ENCODE peak calls at places on chromosome 16, in eight cellular contexts. E is A549, B is PC-3, A is breast epithelium, R is hepatocyte, T is adrenal gland, Q is left ventricle myocardium inferior, O is esophagus squamous epithelium. M is an unnamed sample.
A peak's percentile ranks its signal among the peaks of the same experiment; 100 is the strongest.

GRCh38 chr16:86726340-86726739 is 148.0 kb downstream of the FOXL1 start:
- DNase-seq in R (no peak), E (no peak), A (peak; percentile 80), O (no peak), T (no peak), Q (no peak), B (peak; percentile 25), M (no peak)

GRCh38 chr16:2512920-2513404 is 790 bp upstream of the ATP6V0C start:
- DNase-seq in T (peak; percentile 53), B (no peak), A (no peak), E (no peak), O (no peak), R (no peak), Q (no peak), M (peak; percentile 54)

GRCh38 chr16:56862776-56863175 is 2.2 kb upstream of the SLC12A3 start:
- DNase-seq in Q (no peak), A (no peak), E (no peak), T (no peak), O (no peak), B (no peak), R (no peak), M (no peak)

GRCh38 chr16:30068750-30069574 is 3.4 kb downstream of the ALDOA start:
- DNase-seq in A (no peak), T (peak; percentile 32), Q (no peak), O (no peak), B (peak; percentile 29), R (no peak), E (no peak), M (peak; percentile 65)

GRCh38 chr16:23359092-23359760 is 57.1 kb downstream of the SCNN1B start:
- DNase-seq in A (no peak), B (no peak), E (no peak), Q (no peak), R (no peak), O (no peak), T (no peak), M (no peak)

GRCh38 chr16:7304932-7305331 is 27.7 kb upstream of the RBFOX1 start:
- DNase-seq in A (no peak), B (no peak), T (no peak), O (no peak), E (no peak), Q (no peak), R (no peak), M (no peak)

GRCh38 chr16:57471852-57472664 is 9.6 kb downstream of the POLR2C start:
- DNase-seq in Q (no peak), R (peak; percentile 87), B (no peak), O (no peak), E (peak; percentile 93), T (no peak), A (no peak), M (no peak)

GRCh38 chr16:87610026-87610425 is 7.7 kb downstream of the JPH3 start:
- DNase-seq in O (no peak), E (no peak), R (no peak), B (no peak), T (no peak), A (no peak), Q (no peak), M (no peak)

GRCh38 chr16:11128211-11129123 is 127.5 kb downstream of the SOCS1 start:
- DNase-seq in R (peak; percentile 44), B (no peak), A (no peak), E (no peak), T (peak; percentile 45), Q (peak; percentile 79), O (no peak), M (no peak)

GRCh38 chr16:71894229-71894920 is 956 bp upstream of the IST1 start:
- DNase-seq in B (peak; percentile 59), A (peak; percentile 42), R (peak; percentile 67), O (no peak), Q (peak; percentile 37), E (no peak), T (peak; percentile 67), M (peak; percentile 67)

GRCh38 chr16:16059895-16060590 is 110.6 kb downstream of the ABCC1 start:
- DNase-seq in E (no peak), T (no peak), B (no peak), O (no peak), A (no peak), Q (no peak), R (no peak), M (no peak)

DNA sequence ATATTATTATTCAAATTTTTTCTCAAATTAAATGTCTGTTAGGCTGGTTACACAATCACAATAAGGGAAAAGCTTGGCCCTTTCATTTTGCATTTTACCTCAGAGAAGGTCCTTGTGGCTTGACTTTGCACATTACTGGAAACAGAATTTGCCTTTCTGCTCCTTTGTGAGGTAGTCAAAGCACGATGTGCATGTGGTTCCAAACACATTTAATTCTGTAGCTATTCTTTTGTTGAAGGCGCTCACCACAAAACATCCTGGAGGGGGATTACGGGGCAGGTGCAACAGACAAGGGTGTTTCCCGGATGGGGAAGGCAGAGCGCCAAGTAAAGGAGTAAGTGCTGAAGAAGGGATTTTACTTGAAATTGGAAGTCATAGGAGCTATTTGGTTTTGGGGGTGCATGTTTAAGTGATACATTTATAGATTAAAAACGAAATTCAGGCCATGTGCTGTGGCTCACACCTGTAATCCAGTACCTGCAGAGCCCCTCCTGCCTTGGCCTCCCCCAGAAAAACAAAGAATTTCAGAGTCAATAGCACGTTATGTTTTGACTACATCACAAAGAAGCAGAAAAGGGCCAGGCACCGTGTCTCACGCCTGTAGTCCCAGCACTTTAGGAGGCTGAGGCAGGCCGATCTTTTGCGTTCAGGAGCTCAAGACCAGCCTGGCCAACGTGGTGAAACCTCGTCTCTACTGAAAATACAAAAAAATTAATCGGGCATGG is 31.2 kb upstream of the TENT4B start:
- DNase-seq in O (no peak), R (no peak), B (no peak), A (no peak), Q (no peak), T (no peak), E (no peak), M (no peak)
- H3K4me1 ChIP-seq in O (no peaks in the 10 kb centered on the region), R (peaks cover 3% of the 10 kb centered on the region), B (no peaks in the 10 kb centered on the region), A (no peaks in the 10 kb centered on the region), Q (no peaks in the 10 kb centered on the region), T (no peaks in the 10 kb centered on the region), E (no peaks in the 10 kb centered on the region), M (no peaks in the 10 kb centered on the region)

GRCh38 chr16:14434860-14435259 is 195.2 kb downstream of the PARN start:
- DNase-seq in T (no peak), Q (no peak), B (no peak), A (no peak), E (no peak), O (no peak), R (no peak), M (no peak)

DNA sequence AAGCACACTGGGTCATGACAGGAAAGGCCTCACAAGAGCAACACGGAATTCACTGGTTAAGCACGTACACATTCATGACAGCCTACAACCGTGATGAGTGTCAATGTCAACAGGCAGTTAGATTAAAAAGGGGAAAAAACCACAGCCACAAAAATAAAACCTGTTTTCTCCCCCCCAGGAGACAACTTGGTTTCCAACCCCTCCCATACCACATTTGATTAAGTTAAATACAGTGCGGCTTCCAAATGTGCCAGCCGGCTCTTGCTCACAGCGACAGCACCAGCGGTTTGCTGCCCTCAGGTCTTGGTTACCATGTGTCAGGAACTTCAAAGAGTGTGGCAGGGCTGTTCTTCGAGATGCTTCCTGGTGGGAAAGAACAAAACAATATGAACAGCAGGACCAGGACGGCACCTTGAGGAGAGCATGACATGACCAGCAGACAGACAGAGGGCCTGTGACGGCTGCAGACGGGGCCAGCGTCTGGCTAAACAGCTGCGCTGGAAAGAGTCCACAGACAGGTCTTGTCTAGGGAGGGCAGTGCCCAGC is 193.6 kb downstream of the PARN start:
- DNase-seq in Q (no peak), A (no peak), O (no peak), R (no peak), B (no peak), E (no peak), T (no peak), M (no peak)
- H3K4me3 ChIP-seq in Q (no peak overlapping the region), A (no peak overlapping the region), O (no peak overlapping the region), R (no peak overlapping the region), B (no peak overlapping the region), E (no peak overlapping the region), T (no peak overlapping the region), M (no peak overlapping the region)

DNA sequence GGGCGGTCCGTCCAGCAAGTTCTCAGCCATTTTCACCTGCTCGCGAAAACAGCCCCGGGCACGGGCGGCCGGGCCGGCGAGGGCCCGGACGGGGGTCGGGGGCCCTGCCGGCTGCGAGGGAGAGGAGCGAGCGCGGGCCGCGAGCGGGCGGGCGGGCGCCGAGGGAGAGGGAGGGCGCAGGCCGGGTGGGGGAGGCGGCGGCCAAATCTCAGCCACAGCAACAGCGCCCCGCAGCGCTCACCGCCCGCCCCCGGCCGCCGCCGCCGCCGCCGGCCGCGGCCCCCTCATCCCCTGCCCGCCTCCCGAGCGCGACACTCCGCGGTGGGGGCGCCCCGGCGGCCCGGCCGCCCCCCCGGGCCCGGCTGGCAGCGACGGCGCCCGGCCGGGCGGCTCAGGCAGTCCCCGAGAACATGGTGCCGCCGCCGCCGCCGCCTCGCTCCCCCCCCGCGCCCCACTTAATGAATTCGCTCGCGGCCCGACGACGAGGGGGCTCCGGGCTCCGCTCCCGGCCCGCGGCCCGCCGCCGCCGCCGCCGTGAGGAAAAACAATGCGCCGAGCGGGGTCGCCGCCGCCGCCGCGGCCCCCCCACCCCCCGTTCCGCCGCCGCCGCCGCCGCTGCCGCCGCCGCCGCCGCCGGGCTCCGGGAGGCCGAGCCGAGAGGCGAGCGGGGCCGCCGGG is 487 bp downstream of the CREBBP start:
- DNase-seq in Q (peak; percentile 82), B (peak; percentile 47), O (no peak), E (peak; percentile 27), R (peak; percentile 92), A (peak; percentile 59), T (peak; percentile 81), M (peak; percentile 55)
- TF ChIP-seq CTCF in Q (peak; percentile 36), B (no peak), O (no peak), E (peak; percentile 74), R (peak; percentile 18), A (no peak), T (no peak), M (no peak)

GRCh38 chr16:81710596-81710995 is 68.5 kb upstream of the PLCG2 start:
- DNase-seq in A (no peak), O (no peak), B (no peak), Q (peak; percentile 8), R (no peak), E (peak; percentile 36), T (no peak), M (no peak)
- H3K4me1 ChIP-seq in A (no peaks in the 10 kb centered on the region), O (peaks cover 40% of the 10 kb centered on the region), B (peaks cover 15% of the 10 kb centered on the region), Q (peaks cover 2% of the 10 kb centered on the region), R (peaks cover 5% of the 10 kb centered on the region), E (peaks cover 81% of the 10 kb centered on the region), T (peaks cover 19% of the 10 kb centered on the region), M (peaks cover 4% of the 10 kb centered on the region)

DNA sequence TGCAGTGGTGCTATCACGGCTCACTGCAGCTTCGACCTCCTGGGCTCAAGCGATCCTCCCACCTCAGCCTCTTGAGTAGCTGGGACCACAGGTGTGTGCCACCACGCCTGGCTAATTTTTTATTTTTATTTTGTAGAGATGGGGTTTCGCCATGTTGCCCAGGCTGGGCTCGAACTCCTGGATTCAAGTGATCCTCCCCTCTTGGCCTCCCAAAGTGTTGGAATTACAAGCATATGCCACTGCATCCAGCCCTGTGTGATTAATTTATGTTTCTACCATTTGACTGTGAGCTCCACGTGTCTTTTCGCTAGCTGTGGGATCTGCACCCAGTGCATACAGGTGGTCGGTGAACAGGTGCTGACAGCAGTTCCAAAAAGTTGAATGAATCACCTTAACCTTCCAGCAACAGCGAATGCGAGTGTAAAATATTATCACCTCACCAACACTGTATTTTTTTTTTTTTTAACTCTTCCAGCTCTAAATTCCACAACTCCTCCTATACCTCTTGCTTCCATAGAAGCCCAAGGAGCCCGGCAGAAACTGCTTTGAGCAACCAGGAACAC is 481 bp upstream of the NUDT7 start:
- DNase-seq in E (no peak), B (no peak), T (no peak), R (no peak), Q (no peak), O (no peak), A (no peak), M (peak; percentile 4)
- H3K4me3 ChIP-seq in E (peak overlapping the region; percentile 24), B (no peak overlapping the region), T (no peak overlapping the region), R (no peak overlapping the region), Q (peak overlapping the region; percentile 79), O (peak overlapping the region; percentile 79), A (peak overlapping the region; percentile 77), M (peak overlapping the region; percentile 21)